ENCODE peak calls at places on chromosomes 5 and 9, in eight cellular contexts. P, V, N, K, L, X, H and B are unnamed samples.

GRCh38 chr9:112380771-112381181 is 868 bp downstream of the HSDL2 start:
- DNase-seq in P (no peak), V (no peak), N (peak), K (no peak), L (no peak), X (no peak), H (no peak), B (peak)

GRCh38 chr9:6686396-6686795 is 40.9 kb upstream of the GLDC start:
- DNase-seq in P (peak), V (no peak), N (peak), K (no peak), L (no peak), X (no peak), H (no peak), B (peak)

GRCh38 chr5:171388816-171389168 is 1.1 kb downstream of the NPM1 start:
- DNase-seq in P (peak), V (no peak), N (peak), K (no peak), L (no peak), X (no peak), H (no peak), B (no peak)

GRCh38 chr5:8993031-8993430 is 552.8 kb downstream of the SEMA5A start:
- DNase-seq in P (peak), V (no peak), N (peak), K (no peak), L (no peak), X (peak), H (no peak), B (peak)

GRCh38 chr5:112492291-112492690 is 73.2 kb upstream of the EPB41L4A start:
- DNase-seq in P (peak), V (peak), N (peak), K (no peak), L (peak), X (peak), H (peak), B (peak)

GRCh38 chr5:3011764-3012017 is 260.2 kb upstream of the IRX2 start:
- DNase-seq in P (no peak), V (no peak), N (no peak), K (no peak), L (no peak), X (no peak), H (no peak), B (no peak)

GRCh38 chr9:111036068-111036789 is 2.0 kb downstream of the LPAR1 start:
- DNase-seq in P (no peak), V (peak), N (peak), K (peak), L (peak), X (peak), H (peak), B (peak)

GRCh38 chr5:113212244-113212920 is 222.4 kb downstream of the TSSK1B start:
- DNase-seq in P (peak), V (no peak), N (peak), K (no peak), L (no peak), X (no peak), H (peak), B (no peak)

GRCh38 chr5:43967165-43967564 is 364.2 kb downstream of the NNT start:
- DNase-seq in P (no peak), V (no peak), N (no peak), K (no peak), L (no peak), X (no peak), H (no peak), B (no peak)

GRCh38 chr9:132481467-132481866 is 71.5 kb downstream of the CFAP77 start:
- DNase-seq in P (no peak), V (no peak), N (no peak), K (no peak), L (no peak), X (peak), H (no peak), B (no peak)

GRCh38 chr9:89563511-89564256 is 41.1 kb upstream of the GADD45G start:
- DNase-seq in P (no peak), V (no peak), N (no peak), K (no peak), L (no peak), X (no peak), H (no peak), B (no peak)

GRCh38 chr5:71830626-71831539 is 111.8 kb downstream of the CARTPT start:
- DNase-seq in P (peak), V (peak), N (peak), K (peak), L (no peak), X (peak), H (peak), B (peak)